ENCODE peak calls at places on chromosomes 2 and 18, in six cellular contexts. One of them, this sample, is unnamed.

GRCh38 chr2:48423376-48423775 is 106.6 kb upstream of the STON1 start:
- DNase-seq in NCI-H345: no peak
- DNase-seq in Calu3: no peak
- DNase-seq in SHP77: no peak
- DNase-seq in AG08395: peak
- DNase-seq in Caki2: peak
- DNase-seq in this sample: no peak

GRCh38 chr2:23414876-23415275 is 29.9 kb downstream of the KLHL29 start:
- DNase-seq in AG08395: no peak
- DNase-seq in Calu3: no peak
- DNase-seq in SHP77: no peak
- DNase-seq in NCI-H345: no peak
- DNase-seq in Caki2: no peak
- DNase-seq in this sample: no peak

GRCh38 chr18:9290171-9290570 is 44.4 kb upstream of the TWSG1 start:
- DNase-seq in SHP77: no peak
- DNase-seq in NCI-H345: no peak
- DNase-seq in AG08395: peak
- DNase-seq in Calu3: no peak
- DNase-seq in Caki2: no peak
- DNase-seq in this sample: no peak

GRCh38 chr2:215764441-215765048 is 248.8 kb downstream of the MREG start:
- DNase-seq in Caki2: no peak
- DNase-seq in AG08395: peak
- DNase-seq in NCI-H345: no peak
- DNase-seq in Calu3: no peak
- DNase-seq in SHP77: no peak
- DNase-seq in this sample: no peak

GRCh38 chr18:3177902-3178687 is 41.7 kb downstream of the MYOM1 start:
- DNase-seq in SHP77: peak
- DNase-seq in NCI-H345: no peak
- DNase-seq in AG08395: no peak
- DNase-seq in Calu3: no peak
- DNase-seq in Caki2: no peak
- DNase-seq in this sample: peak

GRCh38 chr2:16461672-16462071 is 204.0 kb downstream of the CYRIA start:
- DNase-seq in NCI-H345: no peak
- DNase-seq in Caki2: no peak
- DNase-seq in Calu3: no peak
- DNase-seq in SHP77: no peak
- DNase-seq in AG08395: no peak
- DNase-seq in this sample: no peak

GRCh38 chr2:41414486-41415230 is 633.2 kb upstream of the PKDCC start:
- DNase-seq in AG08395: peak
- DNase-seq in Calu3: peak
- DNase-seq in NCI-H345: peak
- DNase-seq in Caki2: peak
- DNase-seq in SHP77: peak
- DNase-seq in this sample: no peak

GRCh38 chr2:109458512-109458911 is 155.3 kb downstream of the SEPTIN10 start:
- DNase-seq in Caki2: no peak
- DNase-seq in NCI-H345: no peak
- DNase-seq in Calu3: no peak
- DNase-seq in SHP77: no peak
- DNase-seq in AG08395: no peak
- DNase-seq in this sample: peak

GRCh38 chr2:240961878-240962277 is 36.5 kb upstream of the SNED1 start:
- DNase-seq in Caki2: no peak
- DNase-seq in AG08395: no peak
- DNase-seq in NCI-H345: no peak
- DNase-seq in SHP77: no peak
- DNase-seq in Calu3: no peak
- DNase-seq in this sample: peak

GRCh38 chr2:73243884-73244570 is 9.9 kb downstream of the CCT7 start:
- DNase-seq in Calu3: no peak
- DNase-seq in SHP77: no peak
- DNase-seq in NCI-H345: no peak
- DNase-seq in Caki2: no peak
- DNase-seq in AG08395: peak
- DNase-seq in this sample: no peak

GRCh38 chr2:102619414-102620319 is at the start of gene SLC9A2:
- DNase-seq in Caki2: peak
- DNase-seq in NCI-H345: peak
- DNase-seq in SHP77: no peak
- DNase-seq in Calu3: peak
- DNase-seq in AG08395: no peak
- DNase-seq in this sample: no peak

GRCh38 chr2:184596819-184597411 is 1.4 kb upstream of the ZNF804A start:
- DNase-seq in AG08395: peak
- DNase-seq in Caki2: peak
- DNase-seq in Calu3: no peak
- DNase-seq in SHP77: no peak
- DNase-seq in NCI-H345: no peak
- DNase-seq in this sample: no peak

GRCh38 chr2:37361994-37362698 is 17.7 kb downstream of the QPCT start:
- DNase-seq in SHP77: no peak
- DNase-seq in Calu3: no peak
- DNase-seq in AG08395: no peak
- DNase-seq in Caki2: no peak
- DNase-seq in NCI-H345: no peak
- DNase-seq in this sample: no peak

GRCh38 chr2:217859926-217860325 is 142.9 kb downstream of the TNS1 start:
- DNase-seq in AG08395: no peak
- DNase-seq in Calu3: no peak
- DNase-seq in NCI-H345: no peak
- DNase-seq in SHP77: no peak
- DNase-seq in Caki2: no peak
- DNase-seq in this sample: no peak

GRCh38 chr2:127810156-127810636 is 775 bp downstream of the WDR33 start:
- DNase-seq in Calu3: peak
- DNase-seq in NCI-H345: no peak
- DNase-seq in Caki2: no peak
- DNase-seq in SHP77: no peak
- DNase-seq in AG08395: peak
- DNase-seq in this sample: no peak

GRCh38 chr2:75403991-75404428 is 156.7 kb downstream of the EVA1A start:
- DNase-seq in SHP77: peak
- DNase-seq in NCI-H345: peak
- DNase-seq in Calu3: peak
- DNase-seq in Caki2: peak
- DNase-seq in AG08395: peak
- DNase-seq in this sample: no peak

GRCh38 chr2:70775148-70775547 is 7.1 kb upstream of the ADD2 start:
- DNase-seq in Calu3: no peak
- DNase-seq in SHP77: no peak
- DNase-seq in NCI-H345: no peak
- DNase-seq in AG08395: no peak
- DNase-seq in Caki2: no peak
- DNase-seq in this sample: no peak

GRCh38 chr18:61554117-61554776 is 221.0 kb downstream of the CDH20 start:
- DNase-seq in Calu3: no peak
- DNase-seq in SHP77: no peak
- DNase-seq in AG08395: no peak
- DNase-seq in NCI-H345: no peak
- DNase-seq in Caki2: no peak
- DNase-seq in this sample: no peak

GRCh38 chr2:36525245-36525644 is 72.7 kb downstream of the FEZ2 start:
- DNase-seq in NCI-H345: no peak
- DNase-seq in Calu3: no peak
- DNase-seq in AG08395: no peak
- DNase-seq in SHP77: no peak
- DNase-seq in Caki2: no peak
- DNase-seq in this sample: no peak

GRCh38 chr2:239194731-239195317 is 206.0 kb downstream of the HDAC4 start:
- DNase-seq in SHP77: no peak
- DNase-seq in Caki2: no peak
- DNase-seq in AG08395: no peak
- DNase-seq in NCI-H345: no peak
- DNase-seq in Calu3: no peak
- DNase-seq in this sample: peak

GRCh38 chr18:44409524-44409923 is 271.2 kb upstream of the SETBP1 start:
- DNase-seq in AG08395: no peak
- DNase-seq in SHP77: no peak
- DNase-seq in Caki2: no peak
- DNase-seq in Calu3: no peak
- DNase-seq in NCI-H345: no peak
- DNase-seq in this sample: no peak

GRCh38 chr2:13414907-13415306 is 698.2 kb downstream of the TRIB2 start:
- DNase-seq in AG08395: no peak
- DNase-seq in Calu3: no peak
- DNase-seq in NCI-H345: peak
- DNase-seq in Caki2: no peak
- DNase-seq in SHP77: no peak
- DNase-seq in this sample: no peak

GRCh38 chr18:6629635-6630140 is 99.8 kb upstream of the ARHGAP28 start:
- DNase-seq in SHP77: no peak
- DNase-seq in Caki2: no peak
- DNase-seq in Calu3: no peak
- DNase-seq in AG08395: peak
- DNase-seq in NCI-H345: no peak
- DNase-seq in this sample: no peak

GRCh38 chr2:43426305-43427031 is 169.4 kb downstream of the THADA start:
- DNase-seq in NCI-H345: no peak
- DNase-seq in AG08395: peak
- DNase-seq in Calu3: peak
- DNase-seq in SHP77: no peak
- DNase-seq in Caki2: peak
- DNase-seq in this sample: peak

This sample was measured in lower leg skin.